ENCODE peak calls at places on chromosomes 1 and 21, in eight cellular contexts. V is NCI-H2029 treated with DMSO at 0.1 percent for 48 hours, K is nucleus accumbens, P is iPS-NIHi11, J is HTR-8/SVneo, D is NCI-H1048, Y is SW 1271, U is A549. S is an unnamed sample.
A peak's percentile ranks its signal among the peaks of the same experiment; 100 is the strongest.

GRCh38 chr1:154609398-154610380 is 1.7 kb upstream of the ADAR start:
- DNase-seq in V (no peak), K (no peak), P (peak; percentile 33), J (no peak), D (no peak), Y (peak; percentile 2), U (no peak), S (peak; percentile 11)

GRCh38 chr1:155562581-155563376 is at the start of gene ASH1L:
- DNase-seq in V (peak; percentile 80), K (peak; percentile 97), P (peak; percentile 94), J (peak; percentile 79), D (peak; percentile 92), Y (peak; percentile 85), U (peak; percentile 95), S (peak; percentile 99)

GRCh38 chr1:74767490-74767889 is 34.5 kb downstream of the TYW3 start:
- DNase-seq in V (no peak), K (no peak), P (peak; percentile 45), J (no peak), D (no peak), Y (peak; percentile 17), U (peak; percentile 54), S (no peak)

GRCh38 chr1:226799634-226800281 is 60.7 kb upstream of the ITPKB start:
- DNase-seq in V (no peak), K (no peak), P (no peak), J (no peak), D (no peak), Y (no peak), U (no peak), S (no peak)

GRCh38 chr1:164982545-164982944 is 374.0 kb downstream of the LMX1A start:
- DNase-seq in V (no peak), K (no peak), P (no peak), J (no peak), D (no peak), Y (no peak), U (no peak), S (no peak)

GRCh38 chr1:71490432-71490831 is 409.6 kb upstream of the ZRANB2 start:
- DNase-seq in V (no peak), K (no peak), P (no peak), J (no peak), D (no peak), Y (no peak), U (peak; percentile 18), S (no peak)

GRCh38 chr1:38733761-38734160 is 125.8 kb downstream of the RRAGC start:
- DNase-seq in V (no peak), K (no peak), P (no peak), J (no peak), D (no peak), Y (no peak), U (no peak), S (no peak)

GRCh38 chr21:36976882-36977651 is 10.6 kb upstream of the HLCS start:
- DNase-seq in V (no peak), K (no peak), P (peak; percentile 45), J (peak; percentile 71), D (no peak), Y (peak; percentile 46), U (peak; percentile 84), S (peak; percentile 65)

GRCh38 chr1:223556414-223557124 is 108.9 kb downstream of the CAPN8 start:
- DNase-seq in V (no peak), K (no peak), P (peak; percentile 81), J (peak; percentile 37), D (no peak), Y (no peak), U (peak; percentile 61), S (peak; percentile 32)

GRCh38 chr1:31238986-31239613 is 587 bp downstream of the NKAIN1 start:
- DNase-seq in V (no peak), K (no peak), P (peak; percentile 76), J (no peak), D (no peak), Y (no peak), U (peak; percentile 27), S (peak; percentile 89)

GRCh38 chr1:235867903-235868469 is 1.3 kb upstream of the LYST start:
- DNase-seq in V (no peak), K (no peak), P (no peak), J (no peak), D (no peak), Y (no peak), U (no peak), S (no peak)

GRCh38 chr1:41849211-41849759 is 69.4 kb downstream of the HIVEP3 start:
- DNase-seq in V (no peak), K (no peak), P (no peak), J (no peak), D (no peak), Y (no peak), U (no peak), S (no peak)

GRCh38 chr21:46156378-46156645 is 933 bp upstream of the FTCD start:
- DNase-seq in V (no peak), K (no peak), P (no peak), J (no peak), D (no peak), Y (no peak), U (no peak), S (no peak)

GRCh38 chr1:119384591-119384990 is 16.0 kb downstream of the HAO2 start:
- DNase-seq in V (no peak), K (no peak), P (no peak), J (no peak), D (no peak), Y (no peak), U (no peak), S (no peak)

GRCh38 chr21:39461419-39461818 is 9.6 kb downstream of the SH3BGR start:
- DNase-seq in V (no peak), K (no peak), P (no peak), J (no peak), D (no peak), Y (no peak), U (no peak), S (no peak)

GRCh38 chr21:25080706-25081495 is 526.4 kb downstream of the MRPL39 start:
- DNase-seq in V (no peak), K (no peak), P (no peak), J (no peak), D (no peak), Y (no peak), U (no peak), S (no peak)

GRCh38 chr21:32423320-32423719 is 10.8 kb downstream of the EVA1C start:
- DNase-seq in V (no peak), K (no peak), P (no peak), J (no peak), D (no peak), Y (peak; percentile 6), U (no peak), S (no peak)

GRCh38 chr1:100494393-100495084 is 43.4 kb upstream of the GPR88 start:
- DNase-seq in V (no peak), K (no peak), P (no peak), J (no peak), D (no peak), Y (no peak), U (no peak), S (no peak)

GRCh38 chr21:21103692-21104091 is 105.5 kb downstream of the NCAM2 start:
- DNase-seq in V (no peak), K (no peak), P (no peak), J (no peak), D (no peak), Y (no peak), U (no peak), S (no peak)

GRCh38 chr1:202085682-202086373 is 36.9 kb upstream of the GPR37L1 start:
- DNase-seq in V (no peak), K (peak; percentile 74), P (peak; percentile 62), J (no peak), D (peak; percentile 53), Y (no peak), U (peak; percentile 87), S (peak; percentile 84)

GRCh38 chr1:35222322-35223108 is 29.6 kb upstream of the SFPQ start:
- DNase-seq in V (no peak), K (no peak), P (no peak), J (no peak), D (no peak), Y (no peak), U (no peak), S (no peak)

GRCh38 chr1:200342511-200343400 is 67.1 kb downstream of the ZNF281 start:
- DNase-seq in V (no peak), K (no peak), P (no peak), J (no peak), D (no peak), Y (no peak), U (no peak), S (no peak)

GRCh38 chr1:196649990-196650389 is 1.9 kb upstream of the CFH start:
- DNase-seq in V (no peak), K (no peak), P (no peak), J (no peak), D (no peak), Y (no peak), U (no peak), S (no peak)

GRCh38 chr1:41791667-41792484 is 126.8 kb downstream of the HIVEP3 start:
- DNase-seq in V (no peak), K (no peak), P (no peak), J (no peak), D (no peak), Y (no peak), U (no peak), S (no peak)

GRCh38 chr1:17531682-17532487 is 7.6 kb upstream of the ARHGEF10L start:
- DNase-seq in V (peak; percentile 45), K (peak; percentile 37), P (peak; percentile 33), J (no peak), D (no peak), Y (no peak), U (no peak), S (no peak)

GRCh38 chr1:244451539-244451950 is at the start of gene ADSS2:
- DNase-seq in V (no peak), K (no peak), P (no peak), J (no peak), D (no peak), Y (no peak), U (no peak), S (peak; percentile 90)

GRCh38 chr1:184836081-184836480 is 81.4 kb upstream of the EDEM3 start:
- DNase-seq in V (no peak), K (no peak), P (no peak), J (no peak), D (no peak), Y (no peak), U (no peak), S (no peak)

S was measured in retina.